ENCODE peak calls at places on chromosome 13, in nine cellular contexts. One of them, this sample, is unnamed.

GRCh38 chr13:113938716-113939115 is 35.2 kb downstream of the C13orf46 start:
- DNase-seq in HFF-Myc: no peak
- DNase-seq in dermis microvascular lymphatic vessel endothelial cell: no peak
- DNase-seq in stimulated activated CD4-positive, alpha-beta T cell treated with anti-CD3 and anti-CD28 coated beads, Interleukin-4, amount 100 ng/mL, for 1 hour: no peak
- DNase-seq in activated CD4-positive, CD25-positive, alpha-beta regulatory T cell: no peak
- DNase-seq in NAMALWA: no peak
- DNase-seq in AG09319: no peak
- DNase-seq in NCI-H1092: peak
- DNase-seq in neural progenitor cell: no peak
- DNase-seq in this sample: no peak

GRCh38 chr13:23848019-23848418 is 41.2 kb downstream of the MIPEP start:
- DNase-seq in neural progenitor cell: no peak
- DNase-seq in NCI-H1092: no peak
- DNase-seq in activated CD4-positive, CD25-positive, alpha-beta regulatory T cell: no peak
- DNase-seq in HFF-Myc: no peak
- DNase-seq in stimulated activated CD4-positive, alpha-beta T cell treated with anti-CD3 and anti-CD28 coated beads, Interleukin-4, amount 100 ng/mL, for 1 hour: no peak
- DNase-seq in NAMALWA: no peak
- DNase-seq in dermis microvascular lymphatic vessel endothelial cell: no peak
- DNase-seq in AG09319: no peak
- DNase-seq in this sample: no peak

GRCh38 chr13:98752111-98752941 is at the start of gene SLC15A1:
- DNase-seq in AG09319: no peak
- DNase-seq in dermis microvascular lymphatic vessel endothelial cell: no peak
- DNase-seq in stimulated activated CD4-positive, alpha-beta T cell treated with anti-CD3 and anti-CD28 coated beads, Interleukin-4, amount 100 ng/mL, for 1 hour: no peak
- DNase-seq in NCI-H1092: no peak
- DNase-seq in activated CD4-positive, CD25-positive, alpha-beta regulatory T cell: no peak
- DNase-seq in neural progenitor cell: peak
- DNase-seq in HFF-Myc: no peak
- DNase-seq in NAMALWA: no peak
- DNase-seq in this sample: peak

GRCh38 chr13:35764359-35765015 is 288.0 kb upstream of the MAB21L1 start:
- DNase-seq in AG09319: no peak
- DNase-seq in NAMALWA: no peak
- DNase-seq in dermis microvascular lymphatic vessel endothelial cell: no peak
- DNase-seq in stimulated activated CD4-positive, alpha-beta T cell treated with anti-CD3 and anti-CD28 coated beads, Interleukin-4, amount 100 ng/mL, for 1 hour: no peak
- DNase-seq in HFF-Myc: no peak
- DNase-seq in NCI-H1092: no peak
- DNase-seq in neural progenitor cell: no peak
- DNase-seq in activated CD4-positive, CD25-positive, alpha-beta regulatory T cell: no peak
- DNase-seq in this sample: no peak

GRCh38 chr13:44045179-44045562 is 165.5 kb downstream of the LACC1 start:
- DNase-seq in dermis microvascular lymphatic vessel endothelial cell: no peak
- DNase-seq in NCI-H1092: peak
- DNase-seq in AG09319: no peak
- DNase-seq in activated CD4-positive, CD25-positive, alpha-beta regulatory T cell: no peak
- DNase-seq in neural progenitor cell: peak
- DNase-seq in NAMALWA: no peak
- DNase-seq in HFF-Myc: no peak
- DNase-seq in stimulated activated CD4-positive, alpha-beta T cell treated with anti-CD3 and anti-CD28 coated beads, Interleukin-4, amount 100 ng/mL, for 1 hour: no peak
- DNase-seq in this sample: peak

GRCh38 chr13:29561918-29562317 is 33.6 kb downstream of the SLC7A1 start:
- DNase-seq in activated CD4-positive, CD25-positive, alpha-beta regulatory T cell: no peak
- DNase-seq in NCI-H1092: no peak
- DNase-seq in neural progenitor cell: no peak
- DNase-seq in stimulated activated CD4-positive, alpha-beta T cell treated with anti-CD3 and anti-CD28 coated beads, Interleukin-4, amount 100 ng/mL, for 1 hour: no peak
- DNase-seq in HFF-Myc: no peak
- DNase-seq in AG09319: no peak
- DNase-seq in dermis microvascular lymphatic vessel endothelial cell: peak
- DNase-seq in NAMALWA: no peak
- DNase-seq in this sample: no peak

GRCh38 chr13:112828082-112828699 is 138.4 kb downstream of the ATP11A start:
- DNase-seq in activated CD4-positive, CD25-positive, alpha-beta regulatory T cell: no peak
- DNase-seq in neural progenitor cell: no peak
- DNase-seq in NCI-H1092: no peak
- DNase-seq in dermis microvascular lymphatic vessel endothelial cell: no peak
- DNase-seq in AG09319: no peak
- DNase-seq in HFF-Myc: no peak
- DNase-seq in NAMALWA: peak
- DNase-seq in stimulated activated CD4-positive, alpha-beta T cell treated with anti-CD3 and anti-CD28 coated beads, Interleukin-4, amount 100 ng/mL, for 1 hour: no peak
- DNase-seq in this sample: no peak

GRCh38 chr13:70994204-70994603 is 872.8 kb downstream of the DACH1 start:
- DNase-seq in NCI-H1092: no peak
- DNase-seq in HFF-Myc: no peak
- DNase-seq in neural progenitor cell: no peak
- DNase-seq in NAMALWA: no peak
- DNase-seq in activated CD4-positive, CD25-positive, alpha-beta regulatory T cell: no peak
- DNase-seq in dermis microvascular lymphatic vessel endothelial cell: no peak
- DNase-seq in AG09319: no peak
- DNase-seq in stimulated activated CD4-positive, alpha-beta T cell treated with anti-CD3 and anti-CD28 coated beads, Interleukin-4, amount 100 ng/mL, for 1 hour: no peak
- DNase-seq in this sample: no peak

GRCh38 chr13:110005563-110005962 is 219.2 kb upstream of the IRS2 start:
- DNase-seq in NAMALWA: no peak
- DNase-seq in AG09319: no peak
- DNase-seq in dermis microvascular lymphatic vessel endothelial cell: no peak
- DNase-seq in HFF-Myc: no peak
- DNase-seq in stimulated activated CD4-positive, alpha-beta T cell treated with anti-CD3 and anti-CD28 coated beads, Interleukin-4, amount 100 ng/mL, for 1 hour: no peak
- DNase-seq in activated CD4-positive, CD25-positive, alpha-beta regulatory T cell: no peak
- DNase-seq in NCI-H1092: no peak
- DNase-seq in neural progenitor cell: no peak
- DNase-seq in this sample: no peak

GRCh38 chr13:91533354-91533753 is 134.9 kb downstream of the GPC5 start:
- DNase-seq in HFF-Myc: no peak
- DNase-seq in stimulated activated CD4-positive, alpha-beta T cell treated with anti-CD3 and anti-CD28 coated beads, Interleukin-4, amount 100 ng/mL, for 1 hour: no peak
- DNase-seq in NAMALWA: no peak
- DNase-seq in dermis microvascular lymphatic vessel endothelial cell: no peak
- DNase-seq in neural progenitor cell: no peak
- DNase-seq in AG09319: no peak
- DNase-seq in NCI-H1092: no peak
- DNase-seq in activated CD4-positive, CD25-positive, alpha-beta regulatory T cell: no peak
- DNase-seq in this sample: no peak

GRCh38 chr13:99339736-99340392 is 32.7 kb upstream of the GPR183 start:
- DNase-seq in stimulated activated CD4-positive, alpha-beta T cell treated with anti-CD3 and anti-CD28 coated beads, Interleukin-4, amount 100 ng/mL, for 1 hour: no peak
- DNase-seq in AG09319: no peak
- DNase-seq in activated CD4-positive, CD25-positive, alpha-beta regulatory T cell: no peak
- DNase-seq in HFF-Myc: no peak
- DNase-seq in NAMALWA: no peak
- DNase-seq in neural progenitor cell: no peak
- DNase-seq in dermis microvascular lymphatic vessel endothelial cell: no peak
- DNase-seq in NCI-H1092: no peak
- DNase-seq in this sample: peak

GRCh38 chr13:88704600-88705275 is 1033.6 kb downstream of the SLITRK5 start:
- DNase-seq in HFF-Myc: no peak
- DNase-seq in neural progenitor cell: no peak
- DNase-seq in activated CD4-positive, CD25-positive, alpha-beta regulatory T cell: no peak
- DNase-seq in dermis microvascular lymphatic vessel endothelial cell: no peak
- DNase-seq in NCI-H1092: no peak
- DNase-seq in stimulated activated CD4-positive, alpha-beta T cell treated with anti-CD3 and anti-CD28 coated beads, Interleukin-4, amount 100 ng/mL, for 1 hour: no peak
- DNase-seq in NAMALWA: no peak
- DNase-seq in AG09319: no peak
- DNase-seq in this sample: no peak

GRCh38 chr13:42532561-42533335 is 41.2 kb upstream of the TNFSF11 start:
- DNase-seq in HFF-Myc: no peak
- DNase-seq in NCI-H1092: no peak
- DNase-seq in NAMALWA: peak
- DNase-seq in activated CD4-positive, CD25-positive, alpha-beta regulatory T cell: no peak
- DNase-seq in neural progenitor cell: no peak
- DNase-seq in stimulated activated CD4-positive, alpha-beta T cell treated with anti-CD3 and anti-CD28 coated beads, Interleukin-4, amount 100 ng/mL, for 1 hour: no peak
- DNase-seq in dermis microvascular lymphatic vessel endothelial cell: no peak
- DNase-seq in AG09319: no peak
- DNase-seq in this sample: no peak

GRCh38 chr13:34044041-34044440 is 226.1 kb downstream of the RFC3 start:
- DNase-seq in activated CD4-positive, CD25-positive, alpha-beta regulatory T cell: no peak
- DNase-seq in dermis microvascular lymphatic vessel endothelial cell: no peak
- DNase-seq in HFF-Myc: peak
- DNase-seq in neural progenitor cell: no peak
- DNase-seq in stimulated activated CD4-positive, alpha-beta T cell treated with anti-CD3 and anti-CD28 coated beads, Interleukin-4, amount 100 ng/mL, for 1 hour: no peak
- DNase-seq in NAMALWA: no peak
- DNase-seq in AG09319: no peak
- DNase-seq in NCI-H1092: no peak
- DNase-seq in this sample: no peak

GRCh38 chr13:45615501-45616101 is at the start of gene ERICH6B:
- DNase-seq in HFF-Myc: no peak
- DNase-seq in activated CD4-positive, CD25-positive, alpha-beta regulatory T cell: no peak
- DNase-seq in NAMALWA: no peak
- DNase-seq in neural progenitor cell: peak
- DNase-seq in dermis microvascular lymphatic vessel endothelial cell: no peak
- DNase-seq in NCI-H1092: peak
- DNase-seq in stimulated activated CD4-positive, alpha-beta T cell treated with anti-CD3 and anti-CD28 coated beads, Interleukin-4, amount 100 ng/mL, for 1 hour: no peak
- DNase-seq in AG09319: no peak
- DNase-seq in this sample: peak

GRCh38 chr13:114200673-114201005 is 21.6 kb downstream of the CFAP97D2 start:
- DNase-seq in stimulated activated CD4-positive, alpha-beta T cell treated with anti-CD3 and anti-CD28 coated beads, Interleukin-4, amount 100 ng/mL, for 1 hour: no peak
- DNase-seq in NCI-H1092: no peak
- DNase-seq in dermis microvascular lymphatic vessel endothelial cell: no peak
- DNase-seq in activated CD4-positive, CD25-positive, alpha-beta regulatory T cell: no peak
- DNase-seq in AG09319: no peak
- DNase-seq in neural progenitor cell: no peak
- DNase-seq in HFF-Myc: no peak
- DNase-seq in NAMALWA: no peak
- DNase-seq in this sample: no peak

GRCh38 chr13:89822467-89822866 is 1525.0 kb upstream of the MIR17HG start:
- DNase-seq in NAMALWA: no peak
- DNase-seq in HFF-Myc: no peak
- DNase-seq in NCI-H1092: no peak
- DNase-seq in stimulated activated CD4-positive, alpha-beta T cell treated with anti-CD3 and anti-CD28 coated beads, Interleukin-4, amount 100 ng/mL, for 1 hour: no peak
- DNase-seq in neural progenitor cell: no peak
- DNase-seq in dermis microvascular lymphatic vessel endothelial cell: no peak
- DNase-seq in activated CD4-positive, CD25-positive, alpha-beta regulatory T cell: no peak
- DNase-seq in AG09319: no peak
- DNase-seq in this sample: no peak

GRCh38 chr13:48954086-48954485 is 21.6 kb upstream of the FNDC3A start:
- DNase-seq in stimulated activated CD4-positive, alpha-beta T cell treated with anti-CD3 and anti-CD28 coated beads, Interleukin-4, amount 100 ng/mL, for 1 hour: no peak
- DNase-seq in neural progenitor cell: no peak
- DNase-seq in NAMALWA: no peak
- DNase-seq in activated CD4-positive, CD25-positive, alpha-beta regulatory T cell: no peak
- DNase-seq in NCI-H1092: no peak
- DNase-seq in HFF-Myc: no peak
- DNase-seq in dermis microvascular lymphatic vessel endothelial cell: peak
- DNase-seq in AG09319: no peak
- DNase-seq in this sample: peak

GRCh38 chr13:52159159-52159982 is at the start of gene NEK3:
- DNase-seq in stimulated activated CD4-positive, alpha-beta T cell treated with anti-CD3 and anti-CD28 coated beads, Interleukin-4, amount 100 ng/mL, for 1 hour: peak
- DNase-seq in NCI-H1092: peak
- DNase-seq in activated CD4-positive, CD25-positive, alpha-beta regulatory T cell: peak
- DNase-seq in NAMALWA: peak
- DNase-seq in HFF-Myc: no peak
- DNase-seq in neural progenitor cell: peak
- DNase-seq in dermis microvascular lymphatic vessel endothelial cell: peak
- DNase-seq in AG09319: no peak
- DNase-seq in this sample: peak

GRCh38 chr13:106649495-106649894 is 81.6 kb upstream of the ARGLU1 start:
- DNase-seq in NCI-H1092: no peak
- DNase-seq in HFF-Myc: no peak
- DNase-seq in neural progenitor cell: no peak
- DNase-seq in dermis microvascular lymphatic vessel endothelial cell: no peak
- DNase-seq in activated CD4-positive, CD25-positive, alpha-beta regulatory T cell: no peak
- DNase-seq in NAMALWA: no peak
- DNase-seq in AG09319: no peak
- DNase-seq in stimulated activated CD4-positive, alpha-beta T cell treated with anti-CD3 and anti-CD28 coated beads, Interleukin-4, amount 100 ng/mL, for 1 hour: no peak
- DNase-seq in this sample: peak

GRCh38 chr13:76225815-76226489 is 589.8 kb downstream of the LMO7 start:
- DNase-seq in stimulated activated CD4-positive, alpha-beta T cell treated with anti-CD3 and anti-CD28 coated beads, Interleukin-4, amount 100 ng/mL, for 1 hour: no peak
- DNase-seq in HFF-Myc: no peak
- DNase-seq in NAMALWA: no peak
- DNase-seq in NCI-H1092: no peak
- DNase-seq in activated CD4-positive, CD25-positive, alpha-beta regulatory T cell: no peak
- DNase-seq in neural progenitor cell: peak
- DNase-seq in AG09319: no peak
- DNase-seq in dermis microvascular lymphatic vessel endothelial cell: no peak
- DNase-seq in this sample: no peak

GRCh38 chr13:112979406-112979902 is 10.4 kb downstream of the MCF2L start:
- DNase-seq in NAMALWA: no peak
- DNase-seq in stimulated activated CD4-positive, alpha-beta T cell treated with anti-CD3 and anti-CD28 coated beads, Interleukin-4, amount 100 ng/mL, for 1 hour: no peak
- DNase-seq in dermis microvascular lymphatic vessel endothelial cell: no peak
- DNase-seq in neural progenitor cell: no peak
- DNase-seq in HFF-Myc: no peak
- DNase-seq in AG09319: no peak
- DNase-seq in activated CD4-positive, CD25-positive, alpha-beta regulatory T cell: no peak
- DNase-seq in NCI-H1092: no peak
- DNase-seq in this sample: no peak

GRCh38 chr13:106561551-106562170 is 6.3 kb downstream of the ARGLU1 start:
- DNase-seq in HFF-Myc: no peak
- DNase-seq in NAMALWA: no peak
- DNase-seq in stimulated activated CD4-positive, alpha-beta T cell treated with anti-CD3 and anti-CD28 coated beads, Interleukin-4, amount 100 ng/mL, for 1 hour: peak
- DNase-seq in dermis microvascular lymphatic vessel endothelial cell: peak
- DNase-seq in activated CD4-positive, CD25-positive, alpha-beta regulatory T cell: no peak
- DNase-seq in neural progenitor cell: peak
- DNase-seq in AG09319: no peak
- DNase-seq in NCI-H1092: no peak
- DNase-seq in this sample: peak

GRCh38 chr13:45092668-45093067 is 27.6 kb upstream of the GTF2F2 start:
- DNase-seq in dermis microvascular lymphatic vessel endothelial cell: no peak
- DNase-seq in AG09319: peak
- DNase-seq in NAMALWA: no peak
- DNase-seq in activated CD4-positive, CD25-positive, alpha-beta regulatory T cell: no peak
- DNase-seq in stimulated activated CD4-positive, alpha-beta T cell treated with anti-CD3 and anti-CD28 coated beads, Interleukin-4, amount 100 ng/mL, for 1 hour: no peak
- DNase-seq in neural progenitor cell: no peak
- DNase-seq in NCI-H1092: no peak
- DNase-seq in HFF-Myc: no peak
- DNase-seq in this sample: peak

GRCh38 chr13:71912524-71912923 is 45.5 kb upstream of the DACH1 start:
- DNase-seq in HFF-Myc: no peak
- DNase-seq in dermis microvascular lymphatic vessel endothelial cell: no peak
- DNase-seq in activated CD4-positive, CD25-positive, alpha-beta regulatory T cell: no peak
- DNase-seq in NAMALWA: no peak
- DNase-seq in NCI-H1092: no peak
- DNase-seq in stimulated activated CD4-positive, alpha-beta T cell treated with anti-CD3 and anti-CD28 coated beads, Interleukin-4, amount 100 ng/mL, for 1 hour: no peak
- DNase-seq in neural progenitor cell: no peak
- DNase-seq in AG09319: no peak
- DNase-seq in this sample: peak

GRCh38 chr13:98533912-98534311 is 43.0 kb downstream of the STK24 start:
- DNase-seq in stimulated activated CD4-positive, alpha-beta T cell treated with anti-CD3 and anti-CD28 coated beads, Interleukin-4, amount 100 ng/mL, for 1 hour: no peak
- DNase-seq in NCI-H1092: no peak
- DNase-seq in dermis microvascular lymphatic vessel endothelial cell: no peak
- DNase-seq in HFF-Myc: no peak
- DNase-seq in AG09319: no peak
- DNase-seq in NAMALWA: no peak
- DNase-seq in activated CD4-positive, CD25-positive, alpha-beta regulatory T cell: no peak
- DNase-seq in neural progenitor cell: no peak
- DNase-seq in this sample: no peak

GRCh38 chr13:111005808-111006494 is 91.1 kb upstream of the ANKRD10 start:
- DNase-seq in activated CD4-positive, CD25-positive, alpha-beta regulatory T cell: no peak
- DNase-seq in stimulated activated CD4-positive, alpha-beta T cell treated with anti-CD3 and anti-CD28 coated beads, Interleukin-4, amount 100 ng/mL, for 1 hour: no peak
- DNase-seq in AG09319: no peak
- DNase-seq in NAMALWA: no peak
- DNase-seq in neural progenitor cell: no peak
- DNase-seq in NCI-H1092: peak
- DNase-seq in dermis microvascular lymphatic vessel endothelial cell: peak
- DNase-seq in HFF-Myc: no peak
- DNase-seq in this sample: peak

GRCh38 chr13:60837806-60838205 is 440.8 kb downstream of the TDRD3 start:
- DNase-seq in dermis microvascular lymphatic vessel endothelial cell: no peak
- DNase-seq in NAMALWA: no peak
- DNase-seq in activated CD4-positive, CD25-positive, alpha-beta regulatory T cell: no peak
- DNase-seq in neural progenitor cell: no peak
- DNase-seq in AG09319: no peak
- DNase-seq in NCI-H1092: no peak
- DNase-seq in stimulated activated CD4-positive, alpha-beta T cell treated with anti-CD3 and anti-CD28 coated beads, Interleukin-4, amount 100 ng/mL, for 1 hour: no peak
- DNase-seq in HFF-Myc: no peak
- DNase-seq in this sample: no peak

GRCh38 chr13:21053231-21053630 is 8.2 kb downstream of the LATS2 start:
- DNase-seq in NAMALWA: no peak
- DNase-seq in HFF-Myc: no peak
- DNase-seq in stimulated activated CD4-positive, alpha-beta T cell treated with anti-CD3 and anti-CD28 coated beads, Interleukin-4, amount 100 ng/mL, for 1 hour: no peak
- DNase-seq in dermis microvascular lymphatic vessel endothelial cell: peak
- DNase-seq in activated CD4-positive, CD25-positive, alpha-beta regulatory T cell: no peak
- DNase-seq in NCI-H1092: no peak
- DNase-seq in neural progenitor cell: no peak
- DNase-seq in AG09319: no peak
- DNase-seq in this sample: no peak

GRCh38 chr13:114095486-114095885 is 36.9 kb downstream of the RASA3 start:
- DNase-seq in stimulated activated CD4-positive, alpha-beta T cell treated with anti-CD3 and anti-CD28 coated beads, Interleukin-4, amount 100 ng/mL, for 1 hour: no peak
- DNase-seq in dermis microvascular lymphatic vessel endothelial cell: no peak
- DNase-seq in HFF-Myc: no peak
- DNase-seq in AG09319: no peak
- DNase-seq in NAMALWA: no peak
- DNase-seq in activated CD4-positive, CD25-positive, alpha-beta regulatory T cell: no peak
- DNase-seq in NCI-H1092: no peak
- DNase-seq in neural progenitor cell: no peak
- DNase-seq in this sample: no peak

GRCh38 chr13:28623782-28624706 is 34.9 kb upstream of the POMP start:
- DNase-seq in dermis microvascular lymphatic vessel endothelial cell: no peak
- DNase-seq in neural progenitor cell: no peak
- DNase-seq in AG09319: no peak
- DNase-seq in stimulated activated CD4-positive, alpha-beta T cell treated with anti-CD3 and anti-CD28 coated beads, Interleukin-4, amount 100 ng/mL, for 1 hour: no peak
- DNase-seq in activated CD4-positive, CD25-positive, alpha-beta regulatory T cell: no peak
- DNase-seq in NAMALWA: no peak
- DNase-seq in HFF-Myc: no peak
- DNase-seq in NCI-H1092: no peak
- DNase-seq in this sample: no peak

This sample was measured in kidney tubule cell.